ENCODE peak calls at places on chromosomes 11 and 22, in four cellular contexts. A, C, X and B are unnamed samples. For H3K4me1, the result is how much of the 10 kb centered on the place peaks cover.

GRCh38 chr11:109946322-109946846 is 146.8 kb upstream of the ZC3H12C start:
- DNase-seq in A (peak), C (peak), X (peak), B (peak)

GRCh38 chr22:50547231-50547851 is 1.6 kb downstream of the KLHDC7B start:
- DNase-seq in A (no peak), C (no peak), X (no peak), B (peak)

GRCh38 chr11:31798057-31799035 is 12.8 kb downstream of the PAX6 start:
- DNase-seq in A (no peak), C (no peak), X (peak), B (peak)

GRCh38 chr22:49417833-49418232 is 409.8 kb downstream of the BRD1 start:
- DNase-seq in A (no peak), C (no peak), X (no peak), B (peak)

GRCh38 chr22:19678949-19679348 is 35.4 kb upstream of the SEPTIN5 start:
- DNase-seq in A (no peak), C (no peak), X (peak), B (peak)

GRCh38 chr11:92852203-92852602 is 117.2 kb upstream of the MTNR1B start:
- DNase-seq in A (no peak), C (no peak), X (no peak), B (no peak)

GRCh38 chr11:112128483-112129121 is 35.3 kb downstream of the IL18 start:
- DNase-seq in A (no peak), C (peak), X (no peak), B (peak)

GRCh38 chr22:35736701-35737100 is 19.0 kb downstream of the APOL5 start:
- DNase-seq in A (no peak), C (no peak), X (no peak), B (no peak)

GRCh38 chr11:128420277-128420676 is 167.1 kb downstream of the ETS1 start:
- DNase-seq in A (no peak), C (no peak), X (no peak), B (no peak)

GRCh38 chr11:57641426-57641825 is 8.3 kb downstream of the YPEL4 start:
- DNase-seq in A (peak), C (peak), X (peak), B (peak)

GRCh38 chr11:78277314-78277994 is 88.7 kb downstream of the USP35 start:
- DNase-seq in A (peak), C (no peak), X (no peak), B (no peak)

GRCh38 chr11:64268028-64268686 is 16.3 kb downstream of the BAD start:
- DNase-seq in A (no peak), C (no peak), X (no peak), B (no peak)

GRCh38 chr11:72247584-72247983 is 3.6 kb upstream of the PHOX2A start:
- DNase-seq in A (no peak), C (no peak), X (peak), B (no peak)
- H3K27ac ChIP-seq in A (no peak), C (no peak), X (no peak), B (no peak)

DNA sequence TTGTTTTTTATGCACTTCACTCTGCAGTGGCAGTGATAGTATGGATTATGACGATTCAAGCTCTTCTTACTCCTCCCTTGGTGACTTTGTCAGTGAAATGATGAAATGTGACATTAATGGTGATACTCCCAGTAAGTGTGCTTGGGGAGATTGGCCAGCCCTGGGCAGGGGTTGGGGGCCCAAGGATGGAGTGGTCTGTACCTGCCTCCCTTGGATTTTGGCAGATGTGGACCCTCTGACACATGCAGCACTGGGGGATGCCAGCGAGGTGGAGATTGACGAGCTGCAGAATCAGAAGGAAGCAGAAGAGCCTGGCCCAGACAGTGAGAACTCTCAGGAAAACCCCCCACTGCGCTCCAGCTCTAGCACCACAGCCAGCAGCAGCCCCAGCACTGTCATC is 14.2 kb downstream of the MADD start:
- DNase-seq in A (no peak), C (no peak), X (no peak), B (no peak)
- H3K4me1 ChIP-seq in A (under half), C (under half), X (under half), B (under half)

DNA sequence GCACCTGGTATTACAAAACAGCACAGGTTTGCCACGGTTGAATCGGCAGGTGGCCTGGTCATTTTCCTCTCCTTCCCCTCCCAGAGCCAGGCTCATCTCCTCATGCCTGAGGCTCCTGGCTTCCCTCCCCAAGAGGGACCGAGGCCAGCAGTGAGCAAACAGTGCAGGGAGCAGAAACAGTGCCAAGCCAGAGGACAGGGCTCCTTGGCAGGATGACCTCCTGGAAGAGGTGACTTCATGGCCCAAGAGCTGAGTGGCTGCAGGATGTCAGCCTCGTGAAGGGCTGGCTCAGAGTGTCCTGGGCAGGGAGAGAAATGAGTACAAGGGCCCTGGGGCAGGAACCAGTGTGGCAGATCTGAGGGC is 22.8 kb upstream of the PPFIA1 start:
- DNase-seq in A (no peak), C (no peak), X (no peak), B (peak)
- H3K4me2 ChIP-seq in A (peak), C (peak), X (no peak), B (peak)

DNA sequence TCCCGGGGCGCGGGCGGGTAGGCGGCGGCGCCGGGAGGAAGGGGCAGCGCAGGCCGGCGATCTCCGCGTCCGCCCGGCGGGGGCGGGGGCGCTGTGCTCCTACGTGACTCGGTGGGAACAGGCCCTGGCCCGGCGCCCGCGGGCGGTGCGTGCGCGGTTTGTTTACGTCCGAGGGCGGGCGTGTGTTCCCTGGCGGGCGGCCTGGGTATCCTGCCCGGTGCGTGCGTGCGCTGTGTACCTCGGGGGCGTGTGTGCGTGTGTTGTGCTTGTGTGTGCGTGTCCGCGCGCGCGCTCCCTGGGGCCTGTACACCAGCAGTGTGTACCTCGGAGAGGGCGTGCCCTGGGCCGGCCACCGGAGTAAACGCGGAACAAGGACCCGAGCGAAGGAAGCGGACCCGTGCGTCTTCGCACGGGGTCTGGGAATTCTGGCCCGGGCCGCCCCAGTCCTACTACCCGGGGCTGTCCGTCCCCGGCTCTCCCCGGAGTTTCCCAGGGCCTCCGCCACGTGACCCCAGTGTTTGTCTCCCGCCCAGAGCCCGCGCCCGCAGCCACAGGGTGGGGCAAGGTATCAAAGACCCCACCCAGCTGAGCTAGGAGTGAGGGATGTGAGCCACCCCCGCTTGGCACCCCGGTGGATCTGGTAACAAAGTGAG is 769 bp downstream of the MAFF start:
- DNase-seq in A (peak), C (peak), X (peak), B (peak)
- H3K27ac ChIP-seq in A (peak), C (peak), X (peak), B (peak)

GRCh38 chr22:27751277-27752070 is 50.1 kb downstream of the MN1 start:
- DNase-seq in A (no peak), C (no peak), X (no peak), B (peak)

GRCh38 chr22:27750866-27751265 is 50.7 kb downstream of the MN1 start:
- DNase-seq in A (no peak), C (no peak), X (no peak), B (no peak)

GRCh38 chr22:27752141-27752540 is 49.4 kb downstream of the MN1 start:
- DNase-seq in A (no peak), C (no peak), X (no peak), B (peak)

GRCh38 chr22:27754247-27754887 is 47.2 kb downstream of the MN1 start:
- DNase-seq in A (no peak), C (no peak), X (no peak), B (peak)

GRCh38 chr22:27752771-27753170 is 48.8 kb downstream of the MN1 start:
- DNase-seq in A (no peak), C (peak), X (no peak), B (peak)
- H3K4me1 ChIP-seq in A (under half), C (under half), X (under half), B (under half)

GRCh38 chr11:85525711-85526110 is 101.4 kb downstream of the DLG2 start:
- DNase-seq in A (no peak), C (no peak), X (peak), B (no peak)
- H3K4me2 ChIP-seq in A (no peak), C (no peak), X (no peak), B (no peak)